ENCODE peak calls at places on chromosomes 3 and 15, in four cellular contexts. One of them, this sample, is unnamed.

GRCh38 chr3:45608885-45609284 is 14.3 kb downstream of the LIMD1 start:
- DNase-seq in hepatocyte: no peak
- DNase-seq in progenitor cell of endocrine pancreas: no peak
- DNase-seq in dorsolateral prefrontal cortex: no peak
- DNase-seq in this sample: no peak

GRCh38 chr3:197891-198491 is 1.4 kb downstream of the CHL1 start:
- DNase-seq in progenitor cell of endocrine pancreas: peak; percentile 31
- DNase-seq in hepatocyte: peak; percentile 12
- DNase-seq in dorsolateral prefrontal cortex: peak; percentile 55
- DNase-seq in this sample: no peak

GRCh38 chr15:77066961-77067690 is 3.8 kb downstream of the TSPAN3 start:
- DNase-seq in dorsolateral prefrontal cortex: no peak
- DNase-seq in hepatocyte: peak; percentile 73
- DNase-seq in progenitor cell of endocrine pancreas: no peak
- DNase-seq in this sample: no peak

GRCh38 chr15:81729340-81729739 is 316.5 kb downstream of the MEX3B start:
- DNase-seq in hepatocyte: no peak
- DNase-seq in dorsolateral prefrontal cortex: no peak
- DNase-seq in progenitor cell of endocrine pancreas: no peak
- DNase-seq in this sample: no peak

GRCh38 chr15:48614051-48614450 is 31.5 kb downstream of the FBN1 start:
- DNase-seq in hepatocyte: no peak
- DNase-seq in progenitor cell of endocrine pancreas: no peak
- DNase-seq in dorsolateral prefrontal cortex: no peak
- DNase-seq in this sample: no peak

GRCh38 chr15:60539017-60539416 is 60.1 kb upstream of the ICE2 start:
- DNase-seq in hepatocyte: no peak
- DNase-seq in dorsolateral prefrontal cortex: no peak
- DNase-seq in progenitor cell of endocrine pancreas: no peak
- DNase-seq in this sample: no peak

GRCh38 chr3:125202197-125202596 is 10.4 kb downstream of the SLC12A8 start:
- DNase-seq in dorsolateral prefrontal cortex: no peak
- DNase-seq in progenitor cell of endocrine pancreas: no peak
- DNase-seq in hepatocyte: no peak
- DNase-seq in this sample: no peak

GRCh38 chr3:71421820-71422566 is 161.5 kb downstream of the FOXP1 start:
- DNase-seq in hepatocyte: no peak
- DNase-seq in progenitor cell of endocrine pancreas: no peak
- DNase-seq in dorsolateral prefrontal cortex: no peak
- DNase-seq in this sample: no peak

GRCh38 chr3:97979610-97980009 is 7.4 kb upstream of the RIOX2 start:
- DNase-seq in progenitor cell of endocrine pancreas: no peak
- DNase-seq in dorsolateral prefrontal cortex: no peak
- DNase-seq in hepatocyte: no peak
- DNase-seq in this sample: no peak

GRCh38 chr3:100045696-100046095 is 68.6 kb downstream of the FILIP1L start:
- DNase-seq in hepatocyte: peak; percentile 53
- DNase-seq in progenitor cell of endocrine pancreas: no peak
- DNase-seq in dorsolateral prefrontal cortex: no peak
- DNase-seq in this sample: no peak

GRCh38 chr3:172044833-172045585 is 5.6 kb downstream of the FNDC3B start:
- DNase-seq in dorsolateral prefrontal cortex: no peak
- DNase-seq in progenitor cell of endocrine pancreas: no peak
- DNase-seq in hepatocyte: no peak
- DNase-seq in this sample: no peak

GRCh38 chr15:36951747-36952247 is 148.6 kb downstream of the MEIS2 start:
- DNase-seq in dorsolateral prefrontal cortex: no peak
- DNase-seq in progenitor cell of endocrine pancreas: no peak
- DNase-seq in hepatocyte: no peak
- DNase-seq in this sample: no peak

GRCh38 chr3:56980283-56980682 is 80.2 kb upstream of the SPATA12 start:
- DNase-seq in progenitor cell of endocrine pancreas: no peak
- DNase-seq in dorsolateral prefrontal cortex: no peak
- DNase-seq in hepatocyte: no peak
- DNase-seq in this sample: no peak

GRCh38 chr3:53812434-53812833 is 33.8 kb downstream of the CHDH start:
- DNase-seq in dorsolateral prefrontal cortex: no peak
- DNase-seq in progenitor cell of endocrine pancreas: no peak
- DNase-seq in hepatocyte: no peak
- DNase-seq in this sample: no peak

GRCh38 chr15:66390670-66391069 is 4.0 kb downstream of the MAP2K1 start:
- DNase-seq in progenitor cell of endocrine pancreas: no peak
- DNase-seq in dorsolateral prefrontal cortex: no peak
- DNase-seq in hepatocyte: no peak
- DNase-seq in this sample: no peak

GRCh38 chr3:126539558-126540250 is 15.7 kb downstream of the CHST13 start:
- DNase-seq in dorsolateral prefrontal cortex: peak; percentile 28
- DNase-seq in hepatocyte: no peak
- DNase-seq in progenitor cell of endocrine pancreas: no peak
- DNase-seq in this sample: no peak

GRCh38 chr3:105040026-105040622 is 326.6 kb upstream of the ALCAM start:
- DNase-seq in hepatocyte: no peak
- DNase-seq in progenitor cell of endocrine pancreas: no peak
- DNase-seq in dorsolateral prefrontal cortex: no peak
- DNase-seq in this sample: no peak

GRCh38 chr3:164416491-164417222 is 661.6 kb downstream of the SI start:
- DNase-seq in progenitor cell of endocrine pancreas: no peak
- DNase-seq in dorsolateral prefrontal cortex: no peak
- DNase-seq in hepatocyte: no peak
- DNase-seq in this sample: no peak

GRCh38 chr3:111616417-111617105 is 21.4 kb upstream of the ZBED2 start:
- DNase-seq in dorsolateral prefrontal cortex: no peak
- DNase-seq in progenitor cell of endocrine pancreas: no peak
- DNase-seq in hepatocyte: peak; percentile 9
- DNase-seq in this sample: no peak

GRCh38 chr3:157089455-157090221 is 70.3 kb downstream of the CCNL1 start:
- DNase-seq in progenitor cell of endocrine pancreas: no peak
- DNase-seq in dorsolateral prefrontal cortex: no peak
- DNase-seq in hepatocyte: peak; percentile 72
- DNase-seq in this sample: no peak

GRCh38 chr3:168289480-168289879 is 193.8 kb upstream of the GOLIM4 start:
- DNase-seq in dorsolateral prefrontal cortex: no peak
- DNase-seq in hepatocyte: no peak
- DNase-seq in progenitor cell of endocrine pancreas: no peak
- DNase-seq in this sample: no peak

GRCh38 chr3:133997871-133998635 is 31.7 kb downstream of the SLCO2A1 start:
- DNase-seq in progenitor cell of endocrine pancreas: no peak
- DNase-seq in dorsolateral prefrontal cortex: no peak
- DNase-seq in hepatocyte: no peak
- DNase-seq in this sample: no peak

GRCh38 chr3:196122021-196122687 is 40.3 kb upstream of the TFRC start:
- DNase-seq in hepatocyte: peak; percentile 44
- DNase-seq in dorsolateral prefrontal cortex: no peak
- DNase-seq in progenitor cell of endocrine pancreas: no peak
- DNase-seq in this sample: no peak

GRCh38 chr3:135448520-135448919 is 517.0 kb upstream of the PPP2R3A start:
- DNase-seq in hepatocyte: no peak
- DNase-seq in dorsolateral prefrontal cortex: no peak
- DNase-seq in progenitor cell of endocrine pancreas: no peak
- DNase-seq in this sample: no peak

GRCh38 chr3:186609247-186609868 is 3.5 kb upstream of the AHSG start:
- DNase-seq in hepatocyte: no peak
- DNase-seq in dorsolateral prefrontal cortex: no peak
- DNase-seq in progenitor cell of endocrine pancreas: no peak
- DNase-seq in this sample: no peak

DNA sequence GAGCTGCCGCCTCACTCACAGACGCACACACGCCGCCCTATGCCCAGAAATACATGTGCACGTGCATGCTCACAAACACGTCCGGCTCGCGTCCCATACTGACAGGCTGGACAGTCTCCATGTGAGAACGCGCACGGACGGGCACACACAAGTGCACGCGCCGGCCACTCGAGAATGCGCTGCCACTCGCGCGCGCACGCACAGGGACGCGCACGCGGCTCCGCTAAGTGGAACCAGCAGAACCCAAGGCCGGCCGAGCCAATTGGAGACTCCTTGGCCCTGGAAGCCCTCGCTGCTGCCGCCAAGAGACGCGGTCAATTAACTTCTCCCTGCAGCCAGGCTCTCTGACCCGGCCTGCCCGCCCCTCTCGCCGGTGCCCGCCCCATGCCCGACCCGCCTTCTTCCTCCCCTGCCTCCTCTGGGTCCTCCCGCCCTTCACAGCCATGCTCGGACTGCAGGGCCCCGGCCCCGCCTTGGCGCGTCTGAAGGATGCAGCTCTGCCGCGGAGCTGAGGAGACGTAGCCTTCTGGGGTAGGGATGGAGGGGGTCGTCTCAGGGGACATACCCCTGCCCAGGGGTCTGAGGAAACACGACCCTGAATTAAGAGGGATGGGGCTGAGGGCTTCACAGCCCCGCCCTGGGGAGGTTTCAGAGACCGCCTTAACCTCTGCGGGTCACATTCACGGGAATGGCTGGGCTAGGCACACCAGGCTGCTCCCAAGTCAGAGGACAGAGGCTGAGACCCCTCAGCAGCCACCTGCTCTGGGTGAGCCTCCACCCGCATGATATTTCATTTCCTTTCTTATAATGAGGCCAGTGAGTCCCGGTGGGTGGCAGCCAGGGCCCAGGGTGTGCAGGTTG is 15.0 kb downstream of the PTH1R start:
- DNase-seq in progenitor cell of endocrine pancreas: peak; percentile 54
- DNase-seq in hepatocyte: peak; percentile 83
- DNase-seq in dorsolateral prefrontal cortex: peak; percentile 82
- DNase-seq in this sample: no peak
- TF ChIP-seq CTCF in progenitor cell of endocrine pancreas: no peak
- TF ChIP-seq CTCF in hepatocyte: peak; percentile 10
- TF ChIP-seq CTCF in dorsolateral prefrontal cortex: no peak
- TF ChIP-seq CTCF in this sample: no peak

GRCh38 chr15:51735211-51735610 is 2.2 kb downstream of the LYSMD2 start:
- DNase-seq in dorsolateral prefrontal cortex: no peak
- DNase-seq in progenitor cell of endocrine pancreas: no peak
- DNase-seq in hepatocyte: no peak
- DNase-seq in this sample: no peak
- TF ChIP-seq CTCF in dorsolateral prefrontal cortex: peak; percentile 34
- TF ChIP-seq CTCF in progenitor cell of endocrine pancreas: no peak
- TF ChIP-seq CTCF in hepatocyte: no peak
- TF ChIP-seq CTCF in this sample: no peak

DNA sequence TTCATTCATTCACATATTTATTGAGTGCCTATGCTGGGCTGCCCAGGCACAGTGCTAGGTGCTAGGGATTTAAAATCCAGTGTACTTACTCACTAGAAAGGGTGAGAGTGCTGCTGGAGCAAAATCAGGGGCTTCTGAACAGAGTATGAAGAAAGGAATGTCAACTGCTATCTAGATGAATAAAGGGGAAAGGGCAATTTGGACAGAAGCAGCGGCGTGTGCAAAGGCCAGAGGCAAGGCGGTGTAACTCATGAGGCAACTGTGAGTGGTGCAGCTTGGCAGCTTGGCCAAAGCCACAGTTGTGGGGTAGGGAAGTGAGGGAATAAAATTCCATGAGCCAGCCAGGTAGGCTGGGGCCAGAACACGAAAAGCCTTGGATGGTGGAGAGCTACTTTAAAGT is 76.7 kb downstream of the RAD18 start:
- DNase-seq in progenitor cell of endocrine pancreas: no peak
- DNase-seq in hepatocyte: no peak
- DNase-seq in dorsolateral prefrontal cortex: no peak
- DNase-seq in this sample: no peak
- TF ChIP-seq CTCF in progenitor cell of endocrine pancreas: no peak
- TF ChIP-seq CTCF in hepatocyte: no peak
- TF ChIP-seq CTCF in dorsolateral prefrontal cortex: no peak
- TF ChIP-seq CTCF in this sample: no peak

GRCh38 chr15:100691321-100691720 is 88.9 kb downstream of the ASB7 start:
- DNase-seq in hepatocyte: no peak
- DNase-seq in progenitor cell of endocrine pancreas: no peak
- DNase-seq in dorsolateral prefrontal cortex: no peak
- DNase-seq in this sample: no peak
- TF ChIP-seq CTCF in hepatocyte: no peak
- TF ChIP-seq CTCF in progenitor cell of endocrine pancreas: no peak
- TF ChIP-seq CTCF in dorsolateral prefrontal cortex: no peak
- TF ChIP-seq CTCF in this sample: no peak

DNA sequence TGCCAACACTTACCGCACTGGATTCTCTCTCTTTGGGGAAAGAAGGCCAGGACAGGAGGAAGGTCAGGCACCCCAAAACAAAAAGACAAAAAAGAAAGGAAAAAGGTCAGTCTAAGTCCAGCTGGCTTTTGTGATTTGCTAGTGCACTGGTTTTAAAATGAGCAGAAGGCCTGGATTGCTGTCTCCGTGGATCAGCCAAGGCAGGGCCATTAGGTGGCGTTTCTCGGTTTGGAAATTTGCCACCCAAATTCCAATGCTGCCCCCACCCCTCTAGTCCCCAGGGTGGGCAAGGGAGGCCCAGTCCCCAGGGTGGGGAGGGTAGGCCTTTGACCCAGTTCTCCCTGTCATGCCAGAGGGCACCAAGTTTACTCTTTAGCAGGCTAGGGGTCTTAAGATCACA is 33.3 kb downstream of the TLE3 start:
- DNase-seq in progenitor cell of endocrine pancreas: no peak
- DNase-seq in hepatocyte: no peak
- DNase-seq in dorsolateral prefrontal cortex: no peak
- DNase-seq in this sample: no peak
- TF ChIP-seq CTCF in progenitor cell of endocrine pancreas: no peak
- TF ChIP-seq CTCF in hepatocyte: no peak
- TF ChIP-seq CTCF in dorsolateral prefrontal cortex: no peak
- TF ChIP-seq CTCF in this sample: peak; percentile 28

GRCh38 chr3:153209596-153209995 is 47.6 kb downstream of the RAP2B start:
- DNase-seq in progenitor cell of endocrine pancreas: no peak
- DNase-seq in dorsolateral prefrontal cortex: no peak
- DNase-seq in hepatocyte: no peak
- DNase-seq in this sample: no peak

GRCh38 chr3:153210660-153211059 is 48.6 kb downstream of the RAP2B start:
- DNase-seq in progenitor cell of endocrine pancreas: no peak
- DNase-seq in hepatocyte: no peak
- DNase-seq in dorsolateral prefrontal cortex: no peak
- DNase-seq in this sample: no peak

GRCh38 chr3:153215971-153216370 is 53.9 kb downstream of the RAP2B start:
- DNase-seq in progenitor cell of endocrine pancreas: no peak
- DNase-seq in hepatocyte: peak; percentile 28
- DNase-seq in dorsolateral prefrontal cortex: no peak
- DNase-seq in this sample: no peak

GRCh38 chr3:153215497-153215896 is 53.5 kb downstream of the RAP2B start:
- DNase-seq in progenitor cell of endocrine pancreas: no peak
- DNase-seq in hepatocyte: no peak
- DNase-seq in dorsolateral prefrontal cortex: no peak
- DNase-seq in this sample: no peak

DNA sequence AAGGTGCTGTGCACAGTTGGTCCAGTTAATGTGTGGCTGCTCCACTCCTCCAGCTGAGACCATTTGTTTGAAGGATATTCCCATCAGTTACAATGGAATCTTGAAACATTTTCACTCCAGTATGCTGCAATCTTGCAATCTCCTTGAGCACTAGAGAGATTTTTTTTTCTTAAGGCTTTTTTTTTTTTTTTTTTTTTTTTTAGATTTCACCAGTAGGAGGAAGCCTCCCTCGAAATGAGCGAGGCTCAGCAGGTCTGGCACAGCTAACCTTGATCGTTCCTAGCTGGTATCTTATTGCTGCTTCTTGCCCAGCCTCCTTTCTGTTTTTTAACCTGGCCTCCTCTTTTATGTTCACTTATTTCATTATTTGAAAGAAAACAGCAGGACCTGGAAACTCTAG is 48.1 kb downstream of the RAP2B start:
- DNase-seq in progenitor cell of endocrine pancreas: no peak
- DNase-seq in dorsolateral prefrontal cortex: no peak
- DNase-seq in hepatocyte: peak; percentile 7
- DNase-seq in this sample: no peak
- TF ChIP-seq CTCF in progenitor cell of endocrine pancreas: no peak
- TF ChIP-seq CTCF in dorsolateral prefrontal cortex: peak; percentile 10
- TF ChIP-seq CTCF in hepatocyte: no peak
- TF ChIP-seq CTCF in this sample: no peak

This sample was measured in D721Med.